ENCODE peak calls at places on chromosome 13, in four cellular contexts. One of them, this sample, is unnamed.
A peak's percentile ranks its signal among the peaks of the same experiment; 100 is the strongest.

GRCh38 chr13:72246396-72246795 is 379.4 kb upstream of the DACH1 start:
- DNase-seq in HepG2: no peak
- DNase-seq in GM12878: no peak
- DNase-seq in K562: no peak
- DNase-seq in this sample: no peak

GRCh38 chr13:20431687-20432384 is 93.8 kb downstream of the CRYL1 start:
- DNase-seq in HepG2: no peak
- DNase-seq in GM12878: no peak
- DNase-seq in K562: no peak
- DNase-seq in this sample: no peak

GRCh38 chr13:25286308-25286968 is 850 bp downstream of the MTMR6 start:
- DNase-seq in HepG2: peak; percentile 24
- DNase-seq in GM12878: no peak
- DNase-seq in K562: no peak
- DNase-seq in this sample: peak; percentile 21

GRCh38 chr13:23656637-23657036 is 86.4 kb downstream of the TNFRSF19 start:
- DNase-seq in HepG2: peak; percentile 45
- DNase-seq in GM12878: no peak
- DNase-seq in K562: no peak
- DNase-seq in this sample: no peak

GRCh38 chr13:112545866-112546265 is 42.1 kb downstream of the TUBGCP3 start:
- DNase-seq in HepG2: no peak
- DNase-seq in GM12878: no peak
- DNase-seq in K562: no peak
- DNase-seq in this sample: no peak

GRCh38 chr13:94993608-94994007 is 281.3 kb upstream of the SOX21 start:
- DNase-seq in HepG2: no peak
- DNase-seq in GM12878: no peak
- DNase-seq in K562: no peak
- DNase-seq in this sample: no peak

GRCh38 chr13:62524498-62524897 is 1108.8 kb upstream of the PCDH20 start:
- DNase-seq in HepG2: no peak
- DNase-seq in GM12878: peak; percentile 20
- DNase-seq in K562: no peak
- DNase-seq in this sample: no peak

GRCh38 chr13:23578411-23579071 is 8.3 kb downstream of the TNFRSF19 start:
- DNase-seq in HepG2: peak; percentile 63
- DNase-seq in GM12878: no peak
- DNase-seq in K562: peak; percentile 46
- DNase-seq in this sample: peak; percentile 40

GRCh38 chr13:76129305-76130040 is 493.3 kb downstream of the LMO7 start:
- DNase-seq in HepG2: no peak
- DNase-seq in GM12878: no peak
- DNase-seq in K562: no peak
- DNase-seq in this sample: no peak

GRCh38 chr13:88288326-88288725 is 617.2 kb downstream of the SLITRK5 start:
- DNase-seq in HepG2: no peak
- DNase-seq in GM12878: no peak
- DNase-seq in K562: no peak
- DNase-seq in this sample: no peak

GRCh38 chr13:38539632-38540031 is 147.2 kb upstream of the FREM2 start:
- DNase-seq in HepG2: no peak
- DNase-seq in GM12878: no peak
- DNase-seq in K562: no peak
- DNase-seq in this sample: no peak

GRCh38 chr13:112859128-112859816 is 109.7 kb upstream of the MCF2L start:
- DNase-seq in HepG2: no peak
- DNase-seq in GM12878: no peak
- DNase-seq in K562: no peak
- DNase-seq in this sample: no peak

GRCh38 chr13:96532804-96533203 is 442.9 kb downstream of the HS6ST3 start:
- DNase-seq in HepG2: no peak
- DNase-seq in GM12878: no peak
- DNase-seq in K562: no peak
- DNase-seq in this sample: no peak

GRCh38 chr13:90956036-90956435 is 391.5 kb upstream of the MIR17HG start:
- DNase-seq in HepG2: no peak
- DNase-seq in GM12878: no peak
- DNase-seq in K562: no peak
- DNase-seq in this sample: no peak

GRCh38 chr13:75481176-75482069 is 546 bp downstream of the TBC1D4 start:
- DNase-seq in HepG2: no peak
- DNase-seq in GM12878: no peak
- DNase-seq in K562: peak; percentile 8
- DNase-seq in this sample: peak; percentile 72

GRCh38 chr13:104571161-104571889 is 1505.1 kb upstream of the SLC10A2 start:
- DNase-seq in HepG2: peak; percentile 16
- DNase-seq in GM12878: no peak
- DNase-seq in K562: no peak
- DNase-seq in this sample: peak; percentile 30

GRCh38 chr13:78160793-78161192 is 242.2 kb upstream of the EDNRB start:
- DNase-seq in HepG2: no peak
- DNase-seq in GM12878: no peak
- DNase-seq in K562: no peak
- DNase-seq in this sample: peak; percentile 32

GRCh38 chr13:97834255-97834654 is 119.2 kb upstream of the IPO5 start:
- DNase-seq in HepG2: no peak
- DNase-seq in GM12878: no peak
- DNase-seq in K562: no peak
- DNase-seq in this sample: no peak

GRCh38 chr13:49585220-49586157 is at the start of gene RCBTB1:
- DNase-seq in HepG2: peak; percentile 52
- DNase-seq in GM12878: no peak
- DNase-seq in K562: peak; percentile 91
- DNase-seq in this sample: peak; percentile 94

GRCh38 chr13:24745861-24746617 is 17.9 kb upstream of the RNF17 start:
- DNase-seq in HepG2: no peak
- DNase-seq in GM12878: no peak
- DNase-seq in K562: no peak
- DNase-seq in this sample: no peak

GRCh38 chr13:107450931-107451330 is 764.4 kb downstream of the LIG4 start:
- DNase-seq in HepG2: no peak
- DNase-seq in GM12878: no peak
- DNase-seq in K562: no peak
- DNase-seq in this sample: no peak

GRCh38 chr13:110493613-110494012 is 67.9 kb downstream of the RAB20 start:
- DNase-seq in HepG2: no peak
- DNase-seq in GM12878: no peak
- DNase-seq in K562: no peak
- DNase-seq in this sample: no peak

GRCh38 chr13:112330479-112331407 is 45.4 kb upstream of the SPACA7 start:
- DNase-seq in HepG2: no peak
- DNase-seq in GM12878: no peak
- DNase-seq in K562: no peak
- DNase-seq in this sample: no peak

GRCh38 chr13:73224708-73225107 is 165.9 kb downstream of the KLF5 start:
- DNase-seq in HepG2: no peak
- DNase-seq in GM12878: no peak
- DNase-seq in K562: no peak
- DNase-seq in this sample: no peak

GRCh38 chr13:111165611-111166010 is 50.5 kb downstream of the ARHGEF7 start:
- DNase-seq in HepG2: no peak
- DNase-seq in GM12878: no peak
- DNase-seq in K562: no peak
- DNase-seq in this sample: no peak

GRCh38 chr13:64314286-64314685 is 2898.6 kb upstream of the PCDH20 start:
- DNase-seq in HepG2: no peak
- DNase-seq in GM12878: no peak
- DNase-seq in K562: no peak
- DNase-seq in this sample: no peak

GRCh38 chr13:28658796-28659610 is at the start of gene POMP:
- DNase-seq in HepG2: peak; percentile 80
- DNase-seq in GM12878: peak; percentile 82
- DNase-seq in K562: peak; percentile 85
- DNase-seq in this sample: peak; percentile 95

GRCh38 chr13:28658539-28658795 is 463 bp upstream of the POMP start:
- DNase-seq in HepG2: no peak
- DNase-seq in GM12878: no peak
- DNase-seq in K562: no peak
- DNase-seq in this sample: no peak

GRCh38 chr13:28659611-28659970 is 661 bp downstream of the POMP start:
- DNase-seq in HepG2: no peak
- DNase-seq in GM12878: no peak
- DNase-seq in K562: no peak
- DNase-seq in this sample: no peak

GRCh38 chr13:28655566-28655965 is 3.4 kb upstream of the POMP start:
- DNase-seq in HepG2: no peak
- DNase-seq in GM12878: no peak
- DNase-seq in K562: no peak
- DNase-seq in this sample: no peak

GRCh38 chr13:28657784-28658538 is 969 bp upstream of the POMP start:
- DNase-seq in HepG2: no peak
- DNase-seq in GM12878: peak; percentile 51
- DNase-seq in K562: no peak
- DNase-seq in this sample: no peak
- TF ChIP-seq FOXK2 in HepG2: no peak
- TF ChIP-seq FOXK2 in GM12878: no peak
- TF ChIP-seq FOXK2 in K562: no peak
- TF ChIP-seq FOXK2 in this sample: no peak

GRCh38 chr13:105737688-105738087 is 797.8 kb downstream of the EFNB2 start:
- DNase-seq in HepG2: no peak
- DNase-seq in GM12878: no peak
- DNase-seq in K562: no peak
- DNase-seq in this sample: no peak
- TF ChIP-seq FOXK2 in HepG2: no peak
- TF ChIP-seq FOXK2 in GM12878: no peak
- TF ChIP-seq FOXK2 in K562: no peak
- TF ChIP-seq FOXK2 in this sample: no peak

DNA sequence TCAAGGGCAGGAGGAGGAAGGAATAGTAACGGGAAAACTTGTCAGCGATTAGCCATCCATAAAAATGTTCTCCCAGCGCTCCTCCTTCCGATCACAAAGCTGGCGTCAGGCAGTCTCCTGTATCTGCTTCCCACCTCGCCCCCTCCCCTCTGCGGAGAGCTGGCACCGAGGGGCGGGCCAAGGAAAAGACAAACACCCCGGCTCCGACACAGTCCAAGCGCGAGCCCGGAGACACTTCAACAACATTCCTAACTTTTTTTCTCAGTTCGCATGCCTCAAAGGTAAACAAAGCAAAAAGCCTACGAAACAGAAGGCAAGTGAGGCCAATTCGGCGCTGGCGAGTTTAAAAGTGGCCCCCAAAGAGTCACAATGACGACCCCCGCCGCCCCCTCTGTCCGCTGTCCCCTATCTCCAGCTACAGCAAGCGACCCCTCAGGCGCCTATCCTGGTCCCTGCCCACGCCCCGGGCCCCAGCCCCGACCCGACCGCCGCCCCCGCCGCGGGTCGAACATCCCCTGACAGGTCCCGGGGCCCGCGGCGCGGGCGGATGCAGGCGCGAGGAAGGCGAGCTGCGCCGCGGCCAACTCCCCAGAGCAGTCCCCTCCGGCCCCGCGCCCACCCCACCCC is 719 bp downstream of the SMAD9 start:
- DNase-seq in HepG2: peak; percentile 83
- DNase-seq in GM12878: no peak
- DNase-seq in K562: peak; percentile 10
- DNase-seq in this sample: peak; percentile 64
- TF ChIP-seq FOXK2 in HepG2: no peak
- TF ChIP-seq FOXK2 in GM12878: no peak
- TF ChIP-seq FOXK2 in K562: no peak
- TF ChIP-seq FOXK2 in this sample: no peak

DNA sequence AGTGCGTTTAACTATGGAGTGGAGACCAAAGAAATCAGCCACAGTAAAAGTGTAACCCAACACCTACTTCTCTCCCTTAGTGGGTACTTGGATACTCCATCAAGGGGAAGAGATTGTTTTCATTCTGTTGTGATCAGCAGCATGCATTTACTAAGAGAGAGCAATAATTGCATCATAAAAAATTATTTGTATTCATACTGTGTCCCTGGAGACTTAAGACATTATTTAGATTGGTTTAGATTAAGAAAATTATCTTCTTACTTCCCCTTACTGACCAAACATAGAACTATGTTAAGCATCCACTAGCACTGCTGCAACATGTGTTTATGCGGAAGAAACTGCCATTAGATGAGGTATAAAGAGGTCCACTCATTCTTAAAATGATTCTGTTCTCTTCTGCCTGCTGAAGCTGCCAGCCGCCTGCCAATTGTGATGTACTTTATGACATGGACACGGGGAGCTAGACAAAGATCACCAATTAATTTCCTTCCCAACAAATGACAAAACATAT is 738.5 kb downstream of the DIAPH3 start:
- DNase-seq in HepG2: no peak
- DNase-seq in GM12878: no peak
- DNase-seq in K562: no peak
- DNase-seq in this sample: no peak
- TF ChIP-seq FOXK2 in HepG2: no peak
- TF ChIP-seq FOXK2 in GM12878: no peak
- TF ChIP-seq FOXK2 in K562: no peak
- TF ChIP-seq FOXK2 in this sample: no peak